ENCODE peak calls at places on chromosomes 2 and 18, in four cellular contexts. One of them, this sample, is unnamed.

GRCh38 chr2:168396131-168396530 is 59.9 kb upstream of the CERS6 start:
- DNase-seq in mesenteric fat pad: no peak
- DNase-seq in Calu3: no peak
- DNase-seq in RWPE1: no peak
- DNase-seq in this sample: no peak

GRCh38 chr18:8264861-8265411 is 344.3 kb upstream of the RAB12 start:
- DNase-seq in mesenteric fat pad: no peak
- DNase-seq in Calu3: no peak
- DNase-seq in RWPE1: no peak
- DNase-seq in this sample: no peak

GRCh38 chr18:56235061-56235772 is 403.2 kb downstream of the TXNL1 start:
- DNase-seq in mesenteric fat pad: no peak
- DNase-seq in Calu3: no peak
- DNase-seq in RWPE1: no peak
- DNase-seq in this sample: no peak

GRCh38 chr18:75083131-75083530 is 125.8 kb downstream of the PTGR3 start:
- DNase-seq in mesenteric fat pad: peak; percentile 22
- DNase-seq in Calu3: no peak
- DNase-seq in RWPE1: no peak
- DNase-seq in this sample: no peak

GRCh38 chr2:224412064-224412921 is 10.4 kb upstream of the FAM124B start:
- DNase-seq in mesenteric fat pad: no peak
- DNase-seq in Calu3: no peak
- DNase-seq in RWPE1: peak; percentile 30
- DNase-seq in this sample: no peak

GRCh38 chr2:190425883-190426658 is 17.9 kb downstream of the MFSD6 start:
- DNase-seq in mesenteric fat pad: no peak
- DNase-seq in Calu3: no peak
- DNase-seq in RWPE1: no peak
- DNase-seq in this sample: no peak

GRCh38 chr2:137775529-137775928 is 188.7 kb upstream of the HNMT start:
- DNase-seq in mesenteric fat pad: no peak
- DNase-seq in Calu3: peak; percentile 4
- DNase-seq in RWPE1: no peak
- DNase-seq in this sample: no peak

GRCh38 chr2:23901966-23902942 is 24.7 kb downstream of the ATAD2B start:
- DNase-seq in mesenteric fat pad: no peak
- DNase-seq in Calu3: no peak
- DNase-seq in RWPE1: peak; percentile 32
- DNase-seq in this sample: no peak

GRCh38 chr2:15684161-15685042 is 92.7 kb downstream of the DDX1 start:
- DNase-seq in mesenteric fat pad: no peak
- DNase-seq in Calu3: no peak
- DNase-seq in RWPE1: no peak
- DNase-seq in this sample: no peak

GRCh38 chr2:208929489-208929864 is 494.4 kb upstream of the MAP2 start:
- DNase-seq in mesenteric fat pad: no peak
- DNase-seq in Calu3: peak; percentile 43
- DNase-seq in RWPE1: no peak
- DNase-seq in this sample: no peak

GRCh38 chr2:162084561-162084960 is 10.5 kb upstream of the DPP4 start:
- DNase-seq in mesenteric fat pad: no peak
- DNase-seq in Calu3: no peak
- DNase-seq in RWPE1: no peak
- DNase-seq in this sample: no peak

GRCh38 chr2:68371581-68371980 is 6.5 kb downstream of the PLEK start:
- DNase-seq in mesenteric fat pad: no peak
- DNase-seq in Calu3: no peak
- DNase-seq in RWPE1: no peak
- DNase-seq in this sample: no peak